ENCODE peak calls at places on chromosomes 1 and 21, in five cellular contexts. Q is mucosa of gallbladder; N is NCI-H1436; Y is psoas muscle; P is activated CD4-positive, alpha-beta memory T cell treated with anti-CD3 and anti-CD28 coated beads for 36 hours. S is an unnamed sample.

GRCh38 chr1:218557731-218558130 is 212.6 kb downstream of the TGFB2 start:
- DNase-seq in Q (peak; percentile 80), N (peak; percentile 71), Y (no peak), P (no peak), S (peak; percentile 2)

GRCh38 chr1:44327679-44328491 is 27.2 kb downstream of the ERI3 start:
- DNase-seq in Q (peak; percentile 91), N (no peak), Y (peak; percentile 93), P (no peak), S (peak; percentile 17)

GRCh38 chr1:117607471-117607870 is 1.6 kb downstream of the TENT5C start:
- DNase-seq in Q (peak; percentile 32), N (no peak), Y (no peak), P (peak; percentile 74), S (peak; percentile 67)

GRCh38 chr1:20484526-20485462 is 1.2 kb downstream of the CAMK2N1 start:
- DNase-seq in Q (peak; percentile 25), N (no peak), Y (no peak), P (no peak), S (no peak)

GRCh38 chr1:23394664-23395063 is 25.0 kb upstream of the ZNF436 start:
- DNase-seq in Q (peak; percentile 72), N (no peak), Y (peak; percentile 90), P (no peak), S (no peak)

GRCh38 chr1:227941509-227942020 is 6.2 kb downstream of the WNT9A start:
- DNase-seq in Q (no peak), N (no peak), Y (peak; percentile 53), P (peak; percentile 4), S (no peak)

GRCh38 chr1:179031855-179032513 is 6.3 kb downstream of the FAM20B start:
- DNase-seq in Q (no peak), N (no peak), Y (no peak), P (no peak), S (no peak)

GRCh38 chr1:173043253-173043652 is 7.5 kb downstream of the TNFSF18 start:
- DNase-seq in Q (no peak), N (no peak), Y (no peak), P (no peak), S (no peak)

GRCh38 chr1:209585672-209586071 is 2.2 kb downstream of the CAMK1G start:
- DNase-seq in Q (peak; percentile 45), N (peak; percentile 56), Y (peak; percentile 64), P (no peak), S (peak; percentile 46)

GRCh38 chr1:152501704-152502103 is 8.9 kb upstream of the LCE5A start:
- DNase-seq in Q (no peak), N (no peak), Y (no peak), P (no peak), S (no peak)

GRCh38 chr1:90973897-90974798 is 47.7 kb downstream of the ZNF644 start:
- DNase-seq in Q (no peak), N (no peak), Y (no peak), P (no peak), S (no peak)

GRCh38 chr1:4019606-4020331 is 119.7 kb upstream of the C1orf174 start:
- DNase-seq in Q (no peak), N (no peak), Y (no peak), P (no peak), S (no peak)

GRCh38 chr1:205967555-205968335 is 24.5 kb upstream of the SLC26A9 start:
- DNase-seq in Q (no peak), N (no peak), Y (no peak), P (no peak), S (no peak)

GRCh38 chr1:241357366-241358305 is 631 bp upstream of the RGS7 start:
- DNase-seq in Q (no peak), N (no peak), Y (no peak), P (no peak), S (no peak)

GRCh38 chr1:45332346-45332720 is 5.6 kb downstream of the HPDL start:
- DNase-seq in Q (no peak), N (no peak), Y (no peak), P (no peak), S (no peak)

GRCh38 chr21:41425954-41426655 is at the start of gene MX1:
- DNase-seq in Q (peak; percentile 74), N (peak; percentile 12), Y (peak; percentile 82), P (peak; percentile 93), S (peak; percentile 93)

GRCh38 chr1:193069748-193070394 is 10.5 kb downstream of the RO60 start:
- DNase-seq in Q (no peak), N (no peak), Y (no peak), P (no peak), S (no peak)

GRCh38 chr1:50976111-50976889 is 6.3 kb downstream of the CDKN2C start:
- DNase-seq in Q (no peak), N (no peak), Y (no peak), P (peak; percentile 13), S (no peak)

GRCh38 chr1:113804421-113805255 is 7.6 kb downstream of the RSBN1 start:
- DNase-seq in Q (no peak), N (no peak), Y (no peak), P (no peak), S (peak; percentile 68)

GRCh38 chr21:46191257-46191685 is 7.0 kb upstream of the SPATC1L start:
- DNase-seq in Q (peak; percentile 9), N (no peak), Y (peak; percentile 71), P (peak; percentile 4), S (no peak)

S was measured in small intestine.